ENCODE peak calls at places on chromosome 5, in ten cellular contexts. One of them, this sample, is unnamed.

GRCh38 chr5:116858705-116859333 is 284.2 kb upstream of the SEMA6A start:
- DNase-seq in uterus: no peak
- DNase-seq in gastrocnemius medialis: no peak
- DNase-seq in tibial nerve: no peak
- DNase-seq in prostate gland: no peak
- DNase-seq in IMR-90: no peak
- DNase-seq in HCT116: no peak
- DNase-seq in ovary: no peak
- DNase-seq in transverse colon: no peak
- DNase-seq in stomach: no peak
- DNase-seq in this sample: no peak

GRCh38 chr5:108220834-108221233 is 161.1 kb downstream of the FBXL17 start:
- DNase-seq in gastrocnemius medialis: no peak
- DNase-seq in ovary: no peak
- DNase-seq in transverse colon: no peak
- DNase-seq in uterus: no peak
- DNase-seq in stomach: no peak
- DNase-seq in HCT116: no peak
- DNase-seq in IMR-90: no peak
- DNase-seq in tibial nerve: no peak
- DNase-seq in prostate gland: no peak
- DNase-seq in this sample: no peak

GRCh38 chr5:115559524-115559923 is 14.9 kb upstream of the FEM1C start:
- DNase-seq in HCT116: no peak
- DNase-seq in tibial nerve: no peak
- DNase-seq in transverse colon: no peak
- DNase-seq in prostate gland: no peak
- DNase-seq in ovary: no peak
- DNase-seq in uterus: no peak
- DNase-seq in gastrocnemius medialis: no peak
- DNase-seq in IMR-90: peak
- DNase-seq in stomach: no peak
- DNase-seq in this sample: no peak

GRCh38 chr5:79990205-79990597 is 861 bp downstream of the MTX3 start:
- DNase-seq in transverse colon: no peak
- DNase-seq in HCT116: no peak
- DNase-seq in gastrocnemius medialis: no peak
- DNase-seq in prostate gland: no peak
- DNase-seq in uterus: no peak
- DNase-seq in IMR-90: peak
- DNase-seq in ovary: no peak
- DNase-seq in stomach: no peak
- DNase-seq in tibial nerve: no peak
- DNase-seq in this sample: no peak

GRCh38 chr5:157463621-157464407 is 3.8 kb downstream of the NIPAL4 start:
- DNase-seq in gastrocnemius medialis: peak
- DNase-seq in IMR-90: peak
- DNase-seq in tibial nerve: no peak
- DNase-seq in uterus: no peak
- DNase-seq in prostate gland: no peak
- DNase-seq in stomach: no peak
- DNase-seq in ovary: no peak
- DNase-seq in transverse colon: no peak
- DNase-seq in HCT116: peak
- DNase-seq in this sample: no peak

GRCh38 chr5:66744040-66744439 is 147.8 kb downstream of the MAST4 start:
- DNase-seq in tibial nerve: no peak
- DNase-seq in prostate gland: no peak
- DNase-seq in transverse colon: no peak
- DNase-seq in ovary: no peak
- DNase-seq in uterus: no peak
- DNase-seq in IMR-90: peak
- DNase-seq in gastrocnemius medialis: no peak
- DNase-seq in HCT116: no peak
- DNase-seq in stomach: no peak
- DNase-seq in this sample: no peak

GRCh38 chr5:67082941-67083340 is 113.7 kb downstream of the CD180 start:
- DNase-seq in IMR-90: no peak
- DNase-seq in HCT116: no peak
- DNase-seq in tibial nerve: no peak
- DNase-seq in gastrocnemius medialis: no peak
- DNase-seq in prostate gland: no peak
- DNase-seq in stomach: no peak
- DNase-seq in transverse colon: no peak
- DNase-seq in uterus: no peak
- DNase-seq in ovary: no peak
- DNase-seq in this sample: no peak

GRCh38 chr5:38426493-38426892 is 130.0 kb downstream of the LIFR start:
- DNase-seq in gastrocnemius medialis: no peak
- DNase-seq in HCT116: no peak
- DNase-seq in ovary: no peak
- DNase-seq in prostate gland: no peak
- DNase-seq in stomach: no peak
- DNase-seq in IMR-90: peak
- DNase-seq in transverse colon: no peak
- DNase-seq in tibial nerve: no peak
- DNase-seq in uterus: no peak
- DNase-seq in this sample: no peak

GRCh38 chr5:108321341-108321740 is 60.6 kb downstream of the FBXL17 start:
- DNase-seq in prostate gland: no peak
- DNase-seq in stomach: no peak
- DNase-seq in transverse colon: no peak
- DNase-seq in IMR-90: no peak
- DNase-seq in uterus: no peak
- DNase-seq in ovary: no peak
- DNase-seq in gastrocnemius medialis: no peak
- DNase-seq in tibial nerve: no peak
- DNase-seq in HCT116: no peak
- DNase-seq in this sample: no peak

GRCh38 chr5:125481506-125482455 is 735.3 kb upstream of the ZNF608 start:
- DNase-seq in stomach: no peak
- DNase-seq in HCT116: no peak
- DNase-seq in gastrocnemius medialis: no peak
- DNase-seq in prostate gland: no peak
- DNase-seq in ovary: no peak
- DNase-seq in transverse colon: no peak
- DNase-seq in uterus: no peak
- DNase-seq in tibial nerve: no peak
- DNase-seq in IMR-90: no peak
- DNase-seq in this sample: no peak

GRCh38 chr5:79201206-79201605 is 34.7 kb upstream of the JMY start:
- DNase-seq in gastrocnemius medialis: no peak
- DNase-seq in uterus: no peak
- DNase-seq in IMR-90: no peak
- DNase-seq in HCT116: no peak
- DNase-seq in tibial nerve: no peak
- DNase-seq in prostate gland: no peak
- DNase-seq in ovary: no peak
- DNase-seq in stomach: no peak
- DNase-seq in transverse colon: no peak
- DNase-seq in this sample: no peak

GRCh38 chr5:121315786-121316185 is 535.9 kb upstream of the FTMT start:
- DNase-seq in prostate gland: no peak
- DNase-seq in ovary: no peak
- DNase-seq in gastrocnemius medialis: no peak
- DNase-seq in transverse colon: no peak
- DNase-seq in HCT116: no peak
- DNase-seq in uterus: no peak
- DNase-seq in IMR-90: no peak
- DNase-seq in stomach: no peak
- DNase-seq in tibial nerve: no peak
- DNase-seq in this sample: no peak

GRCh38 chr5:8150791-8151190 is 281.8 kb downstream of the MTRR start:
- DNase-seq in gastrocnemius medialis: no peak
- DNase-seq in HCT116: no peak
- DNase-seq in stomach: no peak
- DNase-seq in prostate gland: no peak
- DNase-seq in ovary: no peak
- DNase-seq in uterus: no peak
- DNase-seq in IMR-90: no peak
- DNase-seq in tibial nerve: no peak
- DNase-seq in transverse colon: no peak
- DNase-seq in this sample: no peak

GRCh38 chr5:119347996-119348395 is 7.8 kb upstream of the TNFAIP8 start:
- DNase-seq in prostate gland: no peak
- DNase-seq in transverse colon: no peak
- DNase-seq in gastrocnemius medialis: no peak
- DNase-seq in uterus: no peak
- DNase-seq in stomach: no peak
- DNase-seq in IMR-90: peak
- DNase-seq in ovary: no peak
- DNase-seq in tibial nerve: no peak
- DNase-seq in HCT116: no peak
- DNase-seq in this sample: no peak

GRCh38 chr5:57111993-57112392 is 61.9 kb upstream of the GPBP1 start:
- DNase-seq in uterus: no peak
- DNase-seq in tibial nerve: no peak
- DNase-seq in ovary: no peak
- DNase-seq in prostate gland: no peak
- DNase-seq in IMR-90: no peak
- DNase-seq in HCT116: no peak
- DNase-seq in stomach: no peak
- DNase-seq in gastrocnemius medialis: no peak
- DNase-seq in transverse colon: peak
- DNase-seq in this sample: no peak

GRCh38 chr5:37840036-37840909 is at the start of gene GDNF:
- DNase-seq in prostate gland: no peak
- DNase-seq in HCT116: no peak
- DNase-seq in stomach: peak
- DNase-seq in transverse colon: peak
- DNase-seq in gastrocnemius medialis: peak
- DNase-seq in IMR-90: peak
- DNase-seq in ovary: peak
- DNase-seq in tibial nerve: no peak
- DNase-seq in uterus: peak
- DNase-seq in this sample: peak

DNA sequence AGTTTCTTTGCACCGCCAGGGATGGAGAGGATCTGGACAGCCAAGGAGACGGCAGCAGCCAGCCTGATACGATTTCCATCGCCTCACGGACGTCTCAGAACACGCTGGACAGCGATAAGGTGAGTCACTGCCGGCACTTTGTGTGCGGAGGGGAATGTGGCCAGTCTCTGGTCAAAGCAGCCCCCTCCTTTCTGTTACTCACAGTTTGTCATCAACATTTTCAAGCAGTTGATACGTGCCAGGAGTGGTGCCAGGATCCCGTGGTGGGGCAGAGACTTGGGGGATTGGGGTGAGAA is 175.1 kb upstream of the OTULINL start:
- DNase-seq in ovary: peak
- DNase-seq in tibial nerve: no peak
- DNase-seq in stomach: no peak
- DNase-seq in prostate gland: no peak
- DNase-seq in gastrocnemius medialis: no peak
- DNase-seq in transverse colon: no peak
- DNase-seq in uterus: no peak
- DNase-seq in IMR-90: peak
- DNase-seq in HCT116: no peak
- DNase-seq in this sample: no peak
- H3K27ac ChIP-seq in ovary: no peak
- H3K27ac ChIP-seq in tibial nerve: peak
- H3K27ac ChIP-seq in stomach: no peak
- H3K27ac ChIP-seq in prostate gland: no peak
- H3K27ac ChIP-seq in gastrocnemius medialis: peak
- H3K27ac ChIP-seq in transverse colon: no peak
- H3K27ac ChIP-seq in uterus: peak
- H3K27ac ChIP-seq in IMR-90: peak
- H3K27ac ChIP-seq in HCT116: no peak
- H3K27ac ChIP-seq in this sample: no peak

GRCh38 chr5:151233576-151234202 is 9.8 kb upstream of the CCDC69 start:
- DNase-seq in uterus: no peak
- DNase-seq in gastrocnemius medialis: no peak
- DNase-seq in IMR-90: no peak
- DNase-seq in stomach: no peak
- DNase-seq in transverse colon: peak
- DNase-seq in tibial nerve: no peak
- DNase-seq in prostate gland: no peak
- DNase-seq in ovary: no peak
- DNase-seq in HCT116: no peak
- DNase-seq in this sample: no peak
- H3K4me3 ChIP-seq in uterus: no peak
- H3K4me3 ChIP-seq in gastrocnemius medialis: no peak
- H3K4me3 ChIP-seq in IMR-90: no peak
- H3K4me3 ChIP-seq in stomach: no peak
- H3K4me3 ChIP-seq in transverse colon: no peak
- H3K4me3 ChIP-seq in tibial nerve: no peak
- H3K4me3 ChIP-seq in prostate gland: no peak
- H3K4me3 ChIP-seq in ovary: no peak
- H3K4me3 ChIP-seq in HCT116: no peak
- H3K4me3 ChIP-seq in this sample: no peak

GRCh38 chr5:73214921-73215490 is 42.0 kb downstream of the TMEM174 start:
- DNase-seq in stomach: no peak
- DNase-seq in transverse colon: no peak
- DNase-seq in ovary: no peak
- DNase-seq in gastrocnemius medialis: no peak
- DNase-seq in HCT116: no peak
- DNase-seq in uterus: no peak
- DNase-seq in tibial nerve: no peak
- DNase-seq in IMR-90: no peak
- DNase-seq in prostate gland: no peak
- DNase-seq in this sample: no peak

GRCh38 chr5:73213566-73213998 is 40.6 kb downstream of the TMEM174 start:
- DNase-seq in prostate gland: no peak
- DNase-seq in ovary: no peak
- DNase-seq in transverse colon: no peak
- DNase-seq in tibial nerve: peak
- DNase-seq in uterus: no peak
- DNase-seq in HCT116: no peak
- DNase-seq in stomach: no peak
- DNase-seq in gastrocnemius medialis: no peak
- DNase-seq in IMR-90: peak
- DNase-seq in this sample: peak

GRCh38 chr5:73218552-73219171 is 45.7 kb downstream of the TMEM174 start:
- DNase-seq in IMR-90: peak
- DNase-seq in tibial nerve: no peak
- DNase-seq in transverse colon: no peak
- DNase-seq in stomach: no peak
- DNase-seq in prostate gland: no peak
- DNase-seq in ovary: no peak
- DNase-seq in gastrocnemius medialis: no peak
- DNase-seq in HCT116: peak
- DNase-seq in uterus: no peak
- DNase-seq in this sample: no peak

GRCh38 chr5:73215525-73215890 is 42.5 kb downstream of the TMEM174 start:
- DNase-seq in ovary: no peak
- DNase-seq in tibial nerve: no peak
- DNase-seq in uterus: no peak
- DNase-seq in transverse colon: no peak
- DNase-seq in gastrocnemius medialis: no peak
- DNase-seq in IMR-90: no peak
- DNase-seq in stomach: no peak
- DNase-seq in HCT116: no peak
- DNase-seq in prostate gland: no peak
- DNase-seq in this sample: no peak

GRCh38 chr5:73215891-73216610 is 43.1 kb downstream of the TMEM174 start:
- DNase-seq in ovary: peak
- DNase-seq in gastrocnemius medialis: peak
- DNase-seq in tibial nerve: peak
- DNase-seq in uterus: peak
- DNase-seq in HCT116: peak
- DNase-seq in transverse colon: peak
- DNase-seq in IMR-90: peak
- DNase-seq in stomach: peak
- DNase-seq in prostate gland: peak
- DNase-seq in this sample: peak
- TF ChIP-seq POLR2A in ovary: no peak
- TF ChIP-seq POLR2A in gastrocnemius medialis: no peak
- TF ChIP-seq POLR2A in tibial nerve: peak
- TF ChIP-seq POLR2A in uterus: no peak
- TF ChIP-seq POLR2A in HCT116: no peak
- TF ChIP-seq POLR2A in transverse colon: no peak
- TF ChIP-seq POLR2A in IMR-90: no peak
- TF ChIP-seq POLR2A in stomach: no peak
- TF ChIP-seq POLR2A in prostate gland: no peak
- TF ChIP-seq POLR2A in this sample: no peak

GRCh38 chr5:73612799-73613198 is 13.2 kb upstream of the ARHGEF28 start:
- DNase-seq in gastrocnemius medialis: no peak
- DNase-seq in stomach: no peak
- DNase-seq in tibial nerve: no peak
- DNase-seq in IMR-90: no peak
- DNase-seq in HCT116: no peak
- DNase-seq in prostate gland: no peak
- DNase-seq in ovary: no peak
- DNase-seq in uterus: no peak
- DNase-seq in transverse colon: no peak
- DNase-seq in this sample: no peak
- H3K27ac ChIP-seq in gastrocnemius medialis: no peak
- H3K27ac ChIP-seq in stomach: peak
- H3K27ac ChIP-seq in tibial nerve: no peak
- H3K27ac ChIP-seq in IMR-90: no peak
- H3K27ac ChIP-seq in HCT116: no peak
- H3K27ac ChIP-seq in prostate gland: no peak
- H3K27ac ChIP-seq in ovary: no peak
- H3K27ac ChIP-seq in uterus: no peak
- H3K27ac ChIP-seq in transverse colon: no peak
- H3K27ac ChIP-seq in this sample: no peak